ENCODE peak calls at places on chromosomes 4 and X, in eight cellular contexts. T is mesenchymal stem cell; O is DMS79; Z is GM04503; Y is effector CD4-positive, alpha-beta T cell; R is mucosa of descending colon; N is Calu3; U is A673. S is an unnamed sample.

GRCh38 chr4:138892483-138893386 is 122.8 kb upstream of the NOCT start:
- DNase-seq in U (no peak), R (no peak), T (no peak), O (no peak), Z (no peak), Y (no peak), N (no peak), S (no peak)

GRCh38 chr4:52823478-52824092 is 38.5 kb upstream of the RASL11B start:
- DNase-seq in R (no peak), U (no peak), N (no peak), T (peak; percentile 73), Y (no peak), O (peak; percentile 63), Z (no peak), S (no peak)

GRCh38 chr4:173878701-173879100 is 348.7 kb upstream of the HAND2 start:
- DNase-seq in R (no peak), N (no peak), O (no peak), Z (no peak), U (peak; percentile 49), Y (no peak), T (peak; percentile 86), S (no peak)

GRCh38 chr4:5865896-5866599 is 26.8 kb downstream of the CRMP1 start:
- DNase-seq in R (no peak), Y (no peak), N (no peak), O (no peak), T (no peak), U (no peak), Z (no peak), S (peak; percentile 54)

GRCh38 chrX:152997337-152997736 is 3.4 kb upstream of the PNMA5 start:
- DNase-seq in R (no peak), Z (no peak), N (no peak), U (no peak), O (no peak), T (no peak), Y (no peak), S (no peak)

GRCh38 chr4:26985836-26986235 is 125.2 kb downstream of the STIM2 start:
- DNase-seq in U (no peak), T (no peak), N (no peak), Z (no peak), O (no peak), Y (no peak), R (no peak), S (peak; percentile 61)

GRCh38 chr4:184960505-184960971 is 57.8 kb upstream of the HELT start:
- DNase-seq in O (no peak), N (no peak), R (no peak), U (no peak), Z (no peak), Y (no peak), T (no peak), S (no peak)

GRCh38 chrX:27910412-27910811 is 70.8 kb downstream of the DCAF8L1 start:
- DNase-seq in U (no peak), O (no peak), Z (no peak), T (no peak), N (no peak), Y (no peak), R (no peak), S (no peak)

GRCh38 chr4:140743194-140743931 is 12.8 kb downstream of the TBC1D9 start:
- DNase-seq in U (peak; percentile 70), T (peak; percentile 47), O (no peak), Z (no peak), R (no peak), N (no peak), Y (no peak), S (no peak)

GRCh38 chrX:23756165-23756564 is 13.1 kb upstream of the ACOT9 start:
- DNase-seq in N (peak; percentile 66), O (no peak), Y (peak; percentile 47), U (peak; percentile 80), R (no peak), Z (no peak), T (peak; percentile 59), S (peak; percentile 72)

GRCh38 chr4:145170209-145170608 is 10.2 kb downstream of the OTUD4 start:
- DNase-seq in Z (no peak), T (peak; percentile 4), O (no peak), U (no peak), Y (no peak), N (no peak), R (no peak), S (no peak)

GRCh38 chr4:17030543-17030942 is 132.1 kb upstream of the LDB2 start:
- DNase-seq in T (peak; percentile 75), R (no peak), O (no peak), U (no peak), Y (no peak), N (peak; percentile 27), Z (peak; percentile 45), S (no peak)